ENCODE peak calls at places on chromosomes 1 and 21, in four cellular contexts. O, P, R and G are unnamed samples.

GRCh38 chr1:200015811-200016210 is 11.7 kb upstream of the NR5A2 start:
- DNase-seq in O (no peak), P (no peak), R (no peak), G (no peak)

GRCh38 chr1:212260557-212261342 is 24.5 kb upstream of the PPP2R5A start:
- DNase-seq in O (no peak), P (peak; percentile 47), R (no peak), G (peak; percentile 33)

GRCh38 chr1:224377676-224378006 is 21.0 kb downstream of the CNIH4 start:
- DNase-seq in O (peak; percentile 77), P (peak; percentile 87), R (no peak), G (peak; percentile 62)

GRCh38 chr1:8065369-8065768 is 39.3 kb upstream of the ERRFI1 start:
- DNase-seq in O (no peak), P (peak; percentile 43), R (no peak), G (no peak)

GRCh38 chr1:68812295-68812694 is 315.4 kb upstream of the DEPDC1 start:
- DNase-seq in O (no peak), P (no peak), R (no peak), G (no peak)

GRCh38 chr1:25836695-25837094 is 16.9 kb downstream of the MTFR1L start:
- DNase-seq in O (no peak), P (peak; percentile 64), R (no peak), G (no peak)

GRCh38 chr1:45767035-45767434 is 16.6 kb upstream of the IPP start:
- DNase-seq in O (no peak), P (peak; percentile 70), R (no peak), G (peak; percentile 38)

GRCh38 chr1:171793656-171794055 is 12.2 kb downstream of the METTL13 start:
- DNase-seq in O (no peak), P (peak; percentile 13), R (no peak), G (no peak)

GRCh38 chr21:42744520-42745445 is 91.4 kb downstream of the PDE9A start:
- DNase-seq in O (no peak), P (no peak), R (no peak), G (no peak)

GRCh38 chr1:89839516-89839915 is 18.7 kb downstream of the LRRC8D start:
- DNase-seq in O (no peak), P (no peak), R (no peak), G (no peak)

GRCh38 chr1:40344597-40344996 is 27.5 kb upstream of the COL9A2 start:
- DNase-seq in O (peak; percentile 46), P (peak; percentile 68), R (peak; percentile 31), G (peak; percentile 59)

GRCh38 chr1:151705146-151705545 is 11.5 kb downstream of the CELF3 start:
- DNase-seq in O (no peak), P (no peak), R (no peak), G (no peak)

GRCh38 chr1:9901148-9902059 is 8.7 kb downstream of the CTNNBIP1 start:
- DNase-seq in O (no peak), P (no peak), R (no peak), G (no peak)

GRCh38 chr1:4650486-4650885 is 3.9 kb upstream of the AJAP1 start:
- DNase-seq in O (no peak), P (no peak), R (no peak), G (no peak)

GRCh38 chr1:231990388-231990787 is 363.8 kb downstream of the DISC1 start:
- DNase-seq in O (no peak), P (peak; percentile 21), R (no peak), G (no peak)

GRCh38 chr1:204074274-204075115 is 1.6 kb downstream of the SOX13 start:
- DNase-seq in O (no peak), P (peak; percentile 61), R (no peak), G (peak; percentile 75)

GRCh38 chr1:204075116-204075636 is 2.3 kb downstream of the SOX13 start:
- DNase-seq in O (no peak), P (no peak), R (no peak), G (peak; percentile 39)

GRCh38 chr1:204070895-204071294 is 2.0 kb upstream of the SOX13 start:
- DNase-seq in O (no peak), P (no peak), R (no peak), G (no peak)

GRCh38 chr1:204073837-204074273 is 940 bp downstream of the SOX13 start:
- DNase-seq in O (no peak), P (peak; percentile 23), R (no peak), G (peak; percentile 37)

GRCh38 chr1:204072951-204073836 is at the start of gene SOX13:
- DNase-seq in O (no peak), P (peak; percentile 93), R (peak; percentile 28), G (peak; percentile 93)
- TF ChIP-seq CTCF in O (no peak), P (peak; percentile 46), R (no peak), G (peak; percentile 13)

GRCh38 chr1:2563205-2563604 is 7.0 kb downstream of the TNFRSF14 start:
- DNase-seq in O (no peak), P (no peak), R (no peak), G (no peak)

GRCh38 chr1:2561446-2561845 is 5.3 kb downstream of the TNFRSF14 start:
- DNase-seq in O (no peak), P (no peak), R (no peak), G (no peak)

GRCh38 chr1:2564006-2564814 is 8.0 kb downstream of the TNFRSF14 start:
- DNase-seq in O (no peak), P (no peak), R (no peak), G (no peak)

GRCh38 chr1:2560299-2561073 is 4.3 kb downstream of the TNFRSF14 start:
- DNase-seq in O (no peak), P (no peak), R (no peak), G (no peak)

DNA sequence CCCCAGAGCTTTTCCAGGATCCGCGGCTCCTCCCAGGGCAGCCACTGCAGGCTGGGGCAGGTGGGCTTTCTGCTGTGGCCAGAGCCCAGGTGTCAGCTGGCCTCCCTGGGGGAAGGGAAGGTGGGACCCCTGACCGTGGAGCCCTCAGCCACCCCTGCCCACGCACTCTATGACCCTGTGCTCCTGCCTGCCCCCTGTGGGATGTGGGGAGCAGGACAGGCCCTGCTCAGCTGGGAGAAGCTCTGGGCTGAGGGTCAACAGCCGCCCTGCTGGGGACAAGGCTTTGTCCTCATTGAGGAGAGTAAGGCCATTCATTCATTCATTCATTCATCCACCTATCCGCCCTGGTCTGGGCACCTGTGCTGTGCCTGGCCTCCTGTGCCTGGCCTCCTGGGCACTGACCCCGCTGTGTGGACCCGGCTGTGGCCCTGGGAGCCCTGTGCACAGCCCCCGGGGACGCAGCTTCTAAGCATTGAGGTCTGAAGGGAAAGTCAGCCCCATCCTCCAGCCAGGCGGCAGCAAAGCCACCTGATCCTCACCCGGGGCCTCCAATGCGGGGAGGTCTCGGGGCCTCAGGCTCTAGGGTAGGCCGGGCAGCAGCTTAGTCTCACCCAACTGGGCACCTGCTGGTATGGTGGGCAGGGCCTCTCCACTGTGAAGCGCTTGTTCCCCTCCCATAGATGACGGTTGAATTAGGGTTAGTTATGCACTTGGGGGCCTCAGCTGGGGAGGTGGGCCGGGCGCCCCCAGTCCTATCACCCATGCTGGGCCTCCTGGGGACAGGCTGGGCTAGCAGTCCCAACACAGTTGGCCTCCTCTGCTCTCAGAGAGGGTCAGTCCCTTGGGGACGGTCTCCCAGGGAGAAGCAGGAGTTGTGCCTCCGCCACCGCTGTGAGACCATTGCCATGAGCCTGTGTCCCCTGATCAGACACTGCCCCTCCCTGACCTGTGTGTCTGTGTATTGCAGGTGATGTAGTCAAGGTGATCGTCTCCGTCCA is 6.0 kb downstream of the TNFRSF14 start:
- DNase-seq in O (no peak), P (no peak), R (no peak), G (no peak)
- TF ChIP-seq CTCF in O (peak; percentile 65), P (peak; percentile 51), R (peak; percentile 38), G (peak; percentile 44)

GRCh38 chr1:156410740-156411139 is 41.7 kb downstream of the RHBG start:
- DNase-seq in O (no peak), P (no peak), R (no peak), G (no peak)

GRCh38 chr1:156409424-156409823 is 40.4 kb downstream of the RHBG start:
- DNase-seq in O (no peak), P (no peak), R (no peak), G (no peak)

GRCh38 chr1:156412653-156413309 is 43.8 kb downstream of the RHBG start:
- DNase-seq in O (no peak), P (no peak), R (no peak), G (no peak)

GRCh38 chr1:156407760-156408159 is 38.7 kb downstream of the RHBG start:
- DNase-seq in O (no peak), P (no peak), R (no peak), G (no peak)

DNA sequence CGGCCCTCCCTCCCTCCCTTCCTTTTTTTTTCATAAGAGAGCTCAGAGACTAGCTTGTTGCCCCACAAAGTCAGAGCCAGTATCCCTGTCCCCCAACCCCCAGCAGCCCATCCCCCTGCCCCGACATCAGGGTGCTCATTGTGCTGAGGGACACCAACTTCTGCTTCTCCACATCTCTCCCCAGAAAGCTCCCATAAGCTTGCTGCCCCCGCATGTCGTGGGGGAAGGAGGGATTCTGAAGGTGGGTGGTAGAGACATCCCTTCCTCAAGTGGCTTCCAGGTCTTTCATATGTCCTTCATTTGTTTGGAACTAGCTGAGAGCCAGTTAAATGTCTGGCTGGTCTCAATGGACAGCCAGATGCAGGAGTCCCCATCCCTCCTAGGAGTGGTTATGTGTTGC is 41.2 kb downstream of the RHBG start:
- DNase-seq in O (no peak), P (no peak), R (no peak), G (no peak)
- TF ChIP-seq CTCF in O (no peak), P (no peak), R (no peak), G (no peak)

DNA sequence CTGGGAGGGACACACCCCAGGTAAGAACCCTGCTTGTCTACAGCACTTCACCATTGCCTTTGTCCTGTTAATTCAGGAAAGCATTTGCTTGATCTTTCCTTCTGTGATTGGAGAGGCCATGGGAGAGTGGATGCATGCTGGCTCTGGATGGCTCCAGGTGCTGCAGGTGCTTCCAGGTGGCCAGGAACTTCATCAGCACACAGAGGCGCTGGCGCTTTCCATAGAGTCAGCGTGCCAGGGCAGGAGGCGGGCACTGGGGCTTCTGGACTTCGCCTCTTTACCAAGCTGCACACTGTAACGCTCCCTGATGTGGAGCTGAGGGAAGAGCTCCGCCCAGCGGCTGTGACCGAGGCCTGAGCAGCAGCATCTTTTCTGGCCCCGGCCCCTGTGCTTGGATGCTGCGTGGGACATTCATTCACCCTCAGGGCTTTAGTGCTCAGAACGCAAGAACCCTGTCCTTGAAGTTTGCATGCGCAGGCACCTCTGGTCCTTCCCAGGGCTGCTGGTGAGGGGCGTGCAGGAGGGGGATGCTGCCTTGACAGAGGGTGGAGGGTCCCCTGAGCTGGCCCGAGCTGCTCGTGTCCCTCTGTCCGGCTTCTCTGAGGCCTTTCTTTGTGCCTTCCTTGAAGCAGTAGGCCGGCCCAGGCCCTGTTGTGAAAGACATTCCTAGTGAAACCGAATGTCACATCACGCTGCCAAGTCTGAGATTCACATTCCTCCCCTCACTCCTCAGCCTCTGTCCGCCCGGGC is 1.6 kb upstream of the MX2 start:
- DNase-seq in O (no peak), P (peak; percentile 15), R (no peak), G (peak; percentile 37)
- TF ChIP-seq CTCF in O (no peak), P (no peak), R (no peak), G (no peak)

GRCh38 chr1:61163794-61164193 is 81.4 kb downstream of the NFIA start:
- DNase-seq in O (no peak), P (peak; percentile 34), R (no peak), G (peak; percentile 34)
- TF ChIP-seq CTCF in O (no peak), P (no peak), R (no peak), G (no peak)

GRCh38 chr1:108645479-108646184 is 15.3 kb downstream of the HENMT1 start:
- DNase-seq in O (no peak), P (no peak), R (peak; percentile 21), G (no peak)
- TF ChIP-seq CTCF in O (no peak), P (no peak), R (no peak), G (no peak)